ENCODE peak calls at places on chromosomes 11 and 22, in nine cellular contexts. Z is HCT116; H is CD8-positive, alpha-beta T cell; D is right lobe of liver; A is left ventricle myocardium inferior; O is tibial nerve; E is epithelial cell of esophagus; S is MM.1S; R is HepG2. G is an unnamed sample.

GRCh38 chr11:8381871-8382396 is 118.3 kb upstream of the LMO1 start:
- DNase-seq in Z (no peak), H (no peak), D (no peak), A (no peak), O (no peak), E (no peak), S (no peak), R (no peak), G (no peak)

GRCh38 chr22:38243007-38243775 is 29.6 kb downstream of the TMEM184B start:
- DNase-seq in Z (no peak), H (no peak), D (no peak), A (peak; percentile 42), O (no peak), E (peak; percentile 47), S (no peak), R (peak; percentile 74), G (no peak)

GRCh38 chr11:6721343-6721742 is 38.2 kb upstream of the MRPL17 start:
- DNase-seq in Z (no peak), H (no peak), D (no peak), A (no peak), O (no peak), E (no peak), S (no peak), R (no peak), G (no peak)

GRCh38 chr11:13354335-13354734 is 76.7 kb downstream of the BMAL1 start:
- DNase-seq in Z (no peak), H (no peak), D (no peak), A (no peak), O (no peak), E (peak; percentile 37), S (no peak), R (no peak), G (peak; percentile 39)

GRCh38 chr22:28112548-28113043 is 193.5 kb upstream of the PITPNB start:
- DNase-seq in Z (peak; percentile 48), H (no peak), D (no peak), A (peak; percentile 48), O (no peak), E (peak; percentile 24), S (peak; percentile 10), R (peak; percentile 25), G (no peak)

GRCh38 chr11:78940500-78941225 is 366.0 kb upstream of the NARS2 start:
- DNase-seq in Z (no peak), H (no peak), D (no peak), A (no peak), O (no peak), E (no peak), S (no peak), R (peak; percentile 10), G (no peak)

GRCh38 chr22:27196483-27196882 is 539.1 kb downstream of the MIAT start:
- DNase-seq in Z (no peak), H (no peak), D (no peak), A (no peak), O (no peak), E (no peak), S (no peak), R (no peak), G (no peak)

GRCh38 chr11:111922803-111923202 is 4.1 kb downstream of the C11orf52 start:
- DNase-seq in Z (no peak), H (no peak), D (no peak), A (no peak), O (peak; percentile 99), E (peak; percentile 75), S (no peak), R (peak; percentile 41), G (no peak)

GRCh38 chr11:129359748-129360147 is 15.9 kb upstream of the BARX2 start:
- DNase-seq in Z (no peak), H (no peak), D (no peak), A (no peak), O (no peak), E (no peak), S (no peak), R (no peak), G (no peak)

GRCh38 chr22:36870250-36870649 is 9.4 kb downstream of the NCF4 start:
- DNase-seq in Z (peak; percentile 37), H (no peak), D (no peak), A (no peak), O (no peak), E (peak; percentile 91), S (no peak), R (no peak), G (no peak)

GRCh38 chr11:507727-508515 is 879 bp upstream of the RNH1 start:
- DNase-seq in Z (no peak), H (no peak), D (no peak), A (no peak), O (no peak), E (no peak), S (no peak), R (no peak), G (no peak)

GRCh38 chr11:1043563-1044096 is 7.1 kb upstream of the MUC6 start:
- DNase-seq in Z (no peak), H (no peak), D (peak; percentile 41), A (peak; percentile 2), O (no peak), E (no peak), S (no peak), R (no peak), G (no peak)

GRCh38 chr11:67354314-67355022 is 1.1 kb upstream of the POLD4 start:
- DNase-seq in Z (peak; percentile 92), H (no peak), D (peak; percentile 80), A (peak; percentile 60), O (no peak), E (peak; percentile 87), S (no peak), R (peak; percentile 97), G (peak; percentile 85)

GRCh38 chr11:111283945-111284481 is 14.3 kb upstream of the POU2AF3 start:
- DNase-seq in Z (no peak), H (no peak), D (no peak), A (peak; percentile 18), O (peak; percentile 58), E (no peak), S (no peak), R (no peak), G (no peak)

GRCh38 chr22:42172385-42173172 is 42.0 kb upstream of the CYP2D6 start:
- DNase-seq in Z (no peak), H (no peak), D (no peak), A (no peak), O (no peak), E (no peak), S (no peak), R (peak; percentile 74), G (no peak)

GRCh38 chr11:132231656-132232173 is 861.3 kb downstream of the NTM start:
- DNase-seq in Z (no peak), H (no peak), D (no peak), A (no peak), O (no peak), E (no peak), S (no peak), R (no peak), G (no peak)

GRCh38 chr11:1755344-1756023 is 5.1 kb upstream of the IFITM10 start:
- DNase-seq in Z (no peak), H (no peak), D (peak; percentile 55), A (peak; percentile 79), O (no peak), E (no peak), S (no peak), R (no peak), G (no peak)

GRCh38 chr11:83219095-83219494 is 25.6 kb downstream of the ANKRD42 start:
- DNase-seq in Z (no peak), H (no peak), D (no peak), A (no peak), O (no peak), E (no peak), S (no peak), R (peak; percentile 22), G (no peak)
- TF ChIP-seq CTCF in Z (peak; percentile 36), H (no peak), D (peak; percentile 19), A (peak; percentile 41), O (no peak), E (peak; percentile 9), S (peak; percentile 13), R (peak; percentile 80), G (no peak)

DNA sequence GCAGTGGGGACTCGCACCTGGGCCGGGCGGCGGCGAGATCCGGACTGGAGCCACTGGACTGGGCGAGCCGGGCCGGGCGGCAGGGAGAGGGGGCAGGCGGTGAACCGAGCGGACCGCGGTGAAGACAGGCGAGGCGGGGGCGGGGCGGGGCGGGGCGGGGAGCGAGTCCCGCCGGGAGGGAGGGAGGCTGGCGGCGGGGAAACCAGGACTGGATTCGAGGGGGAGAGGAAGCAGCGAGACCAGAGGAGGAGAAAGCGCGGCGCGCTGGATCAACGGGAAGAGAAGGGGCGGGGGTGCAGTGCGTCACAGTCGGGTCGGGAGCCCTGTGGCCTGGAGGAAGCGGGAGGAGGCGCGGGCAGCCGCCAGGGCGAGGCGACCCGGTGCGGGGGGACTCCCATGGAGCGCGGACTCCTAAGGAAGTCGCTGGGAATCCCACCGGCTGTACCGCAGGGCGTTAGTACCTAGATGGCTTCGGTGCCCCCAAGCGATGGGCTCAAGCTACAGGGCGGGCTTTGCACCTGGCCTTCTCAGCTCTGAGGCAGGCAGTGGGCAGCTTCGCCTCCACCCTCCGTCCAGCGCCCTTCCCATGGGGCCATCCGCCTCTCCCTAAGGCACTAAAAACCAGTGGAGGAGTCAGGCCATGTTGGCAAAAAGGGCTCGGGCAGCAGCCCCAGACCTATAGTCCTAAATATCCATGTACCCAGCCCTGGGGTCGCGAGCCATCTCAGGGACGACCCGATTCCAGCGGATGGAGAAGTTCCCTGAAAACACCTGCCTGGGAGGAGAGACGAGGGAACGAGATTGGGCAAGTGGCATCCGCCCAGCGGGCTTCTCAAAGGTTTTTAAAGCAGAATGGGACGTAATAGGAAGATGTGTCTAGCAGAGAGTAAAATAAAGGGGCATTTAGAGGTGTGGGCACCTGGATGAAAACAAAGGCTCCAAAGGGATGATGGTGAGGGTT is at the start of gene TMEM121B:
- DNase-seq in Z (no peak), H (no peak), D (peak; percentile 67), A (peak; percentile 80), O (peak; percentile 19), E (peak; percentile 50), S (no peak), R (no peak), G (peak; percentile 77)
- H3K4me3 ChIP-seq in Z (no peak within 1 kb of the TSS), H (no peak within 1 kb of the TSS), D (peak within 1 kb of the TSS; percentile 38), A (peak within 1 kb of the TSS; percentile 81), O (peak within 1 kb of the TSS; percentile 65), E (peak within 1 kb of the TSS; percentile 5), S (peak within 1 kb of the TSS; percentile 46), R (no peak within 1 kb of the TSS), G (peak within 1 kb of the TSS; percentile 48)

DNA sequence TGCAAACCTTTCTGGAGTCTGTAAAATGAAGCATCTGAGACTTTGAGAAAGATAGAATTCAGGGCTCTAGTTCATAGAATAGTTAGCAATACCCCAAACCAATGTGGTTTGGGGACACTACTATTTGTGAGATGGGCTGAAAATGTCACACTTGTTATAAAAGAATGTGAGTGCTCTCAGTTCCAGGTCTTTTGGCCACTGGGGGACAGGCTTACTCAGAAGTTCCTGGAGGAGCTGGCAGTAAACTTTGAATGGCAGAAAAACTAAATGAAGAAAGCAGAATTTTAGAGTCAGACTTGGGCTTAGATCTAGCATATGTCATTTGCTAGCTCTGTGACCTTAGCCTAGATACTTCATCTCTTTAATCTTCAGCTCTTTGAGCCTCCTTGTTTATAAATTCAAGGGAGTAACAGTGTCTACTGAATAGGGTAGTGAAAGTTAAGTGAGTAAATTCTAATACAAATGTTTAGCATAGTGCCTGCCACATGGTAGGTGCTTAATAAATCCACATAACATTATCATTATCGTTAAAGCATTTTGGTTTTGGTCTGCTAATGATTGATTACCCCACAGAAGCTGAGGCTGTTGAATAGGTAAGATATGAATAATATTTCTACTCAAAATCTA is 3.7 kb downstream of the LYVE1 start:
- DNase-seq in Z (no peak), H (no peak), D (no peak), A (no peak), O (no peak), E (peak; percentile 13), S (peak; percentile 21), R (no peak), G (no peak)
- TF ChIP-seq CTCF in Z (peak; percentile 26), H (no peak), D (no peak), A (peak; percentile 51), O (peak; percentile 6), E (peak; percentile 50), S (peak; percentile 44), R (peak; percentile 6), G (peak; percentile 14)

GRCh38 chr11:90705661-90706060 is 482.8 kb upstream of the CHORDC1 start:
- DNase-seq in Z (no peak), H (no peak), D (no peak), A (no peak), O (no peak), E (no peak), S (no peak), R (no peak), G (no peak)
- H3K4me3 ChIP-seq in Z (no peak overlapping the region), H (no peak overlapping the region), D (no peak overlapping the region), A (no peak overlapping the region), O (no peak overlapping the region), E (no peak overlapping the region), S (no peak overlapping the region), R (no peak overlapping the region), G (no peak overlapping the region)